ENCODE peak calls at places on chromosomes 11 and 22, in four cellular contexts. K is IMR-90, Z is spleen, D is uterus. F is an unnamed sample.

GRCh38 chr11:62682518-62682917 is 3.6 kb upstream of the UBXN1 start:
- DNase-seq in D (no peak), K (no peak), Z (no peak), F (no peak)

GRCh38 chr11:89220684-89221339 is 43.1 kb downstream of the TYR start:
- DNase-seq in K (no peak), D (no peak), Z (no peak), F (no peak)

GRCh38 chr22:44473166-44473565 is 24.9 kb downstream of the RTL6 start:
- DNase-seq in D (no peak), Z (no peak), K (no peak), F (no peak)

GRCh38 chr11:17798253-17798652 is 63.7 kb downstream of the KCNC1 start:
- DNase-seq in D (no peak), K (no peak), Z (no peak), F (no peak)

GRCh38 chr11:2684581-2684980 is 15.2 kb downstream of the KCNQ1OT1 start:
- DNase-seq in K (no peak), Z (peak; percentile 15), D (no peak), F (peak; percentile 11)

GRCh38 chr22:22569218-22569617 is 10.2 kb upstream of the PRAME start:
- DNase-seq in Z (no peak), K (no peak), D (no peak), F (no peak)

GRCh38 chr22:32661296-32661695 is 140.2 kb upstream of the TIMP3 start:
- DNase-seq in Z (no peak), D (peak; percentile 63), K (peak; percentile 94), F (peak; percentile 27)

GRCh38 chr11:29957406-29957805 is 59.4 kb downstream of the KCNA4 start:
- DNase-seq in D (no peak), Z (no peak), K (no peak), F (peak; percentile 26)

GRCh38 chr22:27982106-27982505 is 63.0 kb upstream of the PITPNB start:
- DNase-seq in Z (no peak), D (no peak), K (no peak), F (no peak)

GRCh38 chr11:31598454-31598853 is 88.9 kb downstream of the ELP4 start:
- DNase-seq in D (no peak), K (no peak), Z (no peak), F (no peak)

GRCh38 chr22:46748206-46748947 is 10.3 kb upstream of the CERK start:
- DNase-seq in Z (no peak), K (no peak), D (no peak), F (no peak)

GRCh38 chr22:31230155-31230870 is 18.2 kb downstream of the LIMK2 start:
- DNase-seq in Z (no peak), D (no peak), K (peak; percentile 44), F (no peak)

GRCh38 chr22:31233001-31233400 is 20.9 kb downstream of the LIMK2 start:
- DNase-seq in D (no peak), K (no peak), Z (no peak), F (no peak)

GRCh38 chr22:31228425-31228824 is 16.3 kb downstream of the LIMK2 start:
- DNase-seq in K (no peak), D (no peak), Z (no peak), F (no peak)

GRCh38 chr22:31229402-31230140 is 17.5 kb downstream of the LIMK2 start:
- DNase-seq in K (peak; percentile 48), Z (no peak), D (peak; percentile 63), F (peak; percentile 73)

GRCh38 chr22:31230871-31231621 is 18.9 kb downstream of the LIMK2 start:
- DNase-seq in Z (no peak), K (peak; percentile 74), D (peak; percentile 44), F (peak; percentile 70)
- TF ChIP-seq POLR2A in Z (no peak), K (peak; percentile 40), D (no peak), F (no peak)

DNA sequence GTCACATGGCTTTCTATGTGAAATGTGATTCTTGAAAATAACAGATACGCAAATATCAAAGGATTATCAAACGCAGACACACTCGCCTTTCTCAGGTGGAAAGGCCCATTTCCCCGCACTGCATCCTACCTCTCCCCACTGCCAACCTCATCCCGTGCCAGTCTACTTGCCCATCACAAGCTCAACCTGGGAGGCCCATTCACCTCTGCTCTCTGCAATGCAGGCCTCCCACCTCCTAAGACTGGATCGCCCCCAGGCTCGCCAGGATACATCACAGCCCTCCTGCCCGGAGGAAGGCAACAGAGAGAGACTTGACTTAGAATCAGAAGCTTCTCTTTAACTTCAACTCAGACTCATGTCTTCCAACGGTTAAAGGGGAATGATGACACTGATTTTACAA is 33.3 kb downstream of the NFRKB start:
- DNase-seq in K (no peak), Z (no peak), D (no peak), F (no peak)
- H3K27ac ChIP-seq in K (peak overlapping the region; percentile 48), Z (no peak overlapping the region), D (peak overlapping the region; percentile 17), F (no peak overlapping the region)

GRCh38 chr22:20957118-20957690 is 9.9 kb upstream of the AIFM3 start:
- DNase-seq in K (no peak), Z (peak; percentile 82), D (no peak), F (no peak)
- TF ChIP-seq POLR2A in K (no peak), Z (no peak), D (no peak), F (no peak)

GRCh38 chr11:13206086-13206640 is 71.4 kb upstream of the BMAL1 start:
- DNase-seq in Z (no peak), D (no peak), K (no peak), F (no peak)
- H3K27ac ChIP-seq in Z (no peak overlapping the region), D (no peak overlapping the region), K (no peak overlapping the region), F (no peak overlapping the region)

DNA sequence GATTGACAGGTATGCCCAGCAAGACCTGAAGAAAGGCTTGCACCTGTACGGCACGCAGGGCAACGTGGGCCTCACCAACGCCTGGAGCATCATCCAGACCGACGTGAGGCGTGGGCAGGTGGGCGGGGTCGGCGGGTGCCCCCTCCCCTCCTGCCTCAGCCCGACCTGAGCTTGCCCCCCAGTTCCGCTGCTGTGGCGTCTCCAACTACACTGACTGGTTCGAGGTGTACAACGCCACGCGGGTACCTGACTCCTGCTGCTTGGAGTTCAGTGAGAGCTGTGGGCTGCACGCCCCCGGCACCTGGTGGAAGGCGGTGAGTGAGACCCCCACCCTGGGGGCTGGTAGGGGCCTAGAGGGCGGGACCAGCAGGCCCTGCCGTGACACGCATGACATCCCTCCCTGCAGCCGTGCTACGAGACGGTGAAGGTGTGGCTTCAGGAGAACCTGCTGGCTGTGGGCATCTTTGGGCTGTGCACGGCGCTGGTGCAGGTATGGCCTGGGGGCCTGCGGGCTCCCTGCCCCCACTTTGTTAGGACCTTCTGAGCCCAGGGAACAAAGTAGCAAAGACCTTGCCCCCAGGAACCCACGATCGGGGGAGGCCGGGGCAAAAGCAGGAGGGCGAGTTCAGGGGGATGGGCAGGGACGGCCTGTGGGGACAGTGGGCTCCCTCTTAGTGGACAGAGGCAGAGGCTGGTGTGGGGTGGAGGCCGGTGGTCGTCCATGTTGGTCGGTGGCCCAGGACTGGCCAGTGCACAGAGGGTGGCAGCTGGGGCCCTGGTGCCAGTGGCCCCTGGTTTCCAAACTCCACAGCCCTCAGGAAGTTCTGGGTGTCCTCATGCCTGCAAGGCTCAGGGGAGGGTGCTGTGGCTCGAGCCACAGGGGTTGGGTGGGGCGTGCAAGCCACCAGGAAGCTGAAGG is 23.1 kb downstream of the TSPAN4 start:
- DNase-seq in Z (no peak), D (no peak), K (no peak), F (no peak)
- TF ChIP-seq POLR2A in Z (no peak), D (no peak), K (no peak), F (no peak)

GRCh38 chr11:119109843-119110242 is 2.7 kb downstream of the C2CD2L start:
- DNase-seq in Z (peak; percentile 63), D (no peak), K (no peak), F (no peak)

GRCh38 chr11:119107538-119108150 is 500 bp downstream of the C2CD2L start:
- DNase-seq in Z (no peak), K (no peak), D (no peak), F (no peak)

GRCh38 chr11:119106564-119107537 is at the start of gene C2CD2L:
- DNase-seq in K (peak; percentile 83), Z (peak; percentile 97), D (peak; percentile 88), F (peak; percentile 91)

GRCh38 chr11:119108857-119109221 is 1.7 kb downstream of the C2CD2L start:
- DNase-seq in Z (peak; percentile 21), D (no peak), K (no peak), F (no peak)

GRCh38 chr11:119108151-119108856 is 1.2 kb downstream of the C2CD2L start:
- DNase-seq in Z (peak; percentile 85), K (peak; percentile 27), D (no peak), F (no peak)
- H3K27ac ChIP-seq in Z (peak overlapping the region; percentile 91), K (peak overlapping the region; percentile 36), D (no peak overlapping the region), F (peak overlapping the region; percentile 55)

GRCh38 chr22:49964493-49965290 is 4.1 kb downstream of the PIM3 start:
- DNase-seq in K (no peak), D (peak; percentile 26), Z (peak; percentile 78), F (peak; percentile 59)
- TF ChIP-seq POLR2A in K (no peak), D (no peak), Z (no peak), F (no peak)

DNA sequence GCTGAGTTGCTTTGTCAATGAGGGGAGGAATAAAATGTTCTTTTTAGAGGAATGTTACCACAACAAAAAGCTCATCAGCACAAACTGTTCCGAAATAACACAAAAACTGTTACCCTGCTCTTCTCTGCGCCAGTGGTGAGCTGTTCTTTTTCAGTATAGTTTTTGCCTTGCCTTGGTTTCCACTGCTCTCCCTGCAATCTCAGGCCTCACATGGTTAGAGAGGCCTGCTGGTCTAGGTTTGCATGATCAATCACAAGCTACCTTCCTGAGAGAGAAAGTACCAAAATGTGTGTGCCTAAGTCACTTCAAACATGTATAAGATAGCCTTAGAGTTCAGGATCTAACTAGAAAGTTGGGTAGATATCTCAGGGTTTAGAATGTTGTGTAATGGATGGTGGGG is 114.6 kb downstream of the STIM1 start:
- DNase-seq in K (no peak), Z (no peak), D (no peak), F (no peak)
- H3K27ac ChIP-seq in K (no peak overlapping the region), Z (peak overlapping the region; percentile 37), D (no peak overlapping the region), F (no peak overlapping the region)